ENCODE peak calls at places on chromosomes 5 and 9, in six cellular contexts. Z is uterus, O is endothelial cell of umbilical vein, Y is left ventricle myocardium inferior, I is HepG2, A is heart right ventricle. Q is an unnamed sample.

GRCh38 chr5:17081142-17081541 is 136.3 kb upstream of the BASP1 start:
- DNase-seq in A (no peak), I (no peak), O (no peak), Z (no peak), Y (no peak), Q (no peak)

GRCh38 chr9:16213781-16214515 is 656.5 kb downstream of the BNC2 start:
- DNase-seq in Y (peak; percentile 47), I (no peak), Z (peak; percentile 82), O (peak; percentile 91), A (peak; percentile 82), Q (peak; percentile 79)

GRCh38 chr9:4620046-4620765 is 41.9 kb upstream of the PLPP6 start:
- DNase-seq in Z (no peak), A (no peak), I (no peak), Y (no peak), O (no peak), Q (no peak)

GRCh38 chr5:58507715-58508114 is 16.5 kb downstream of the GAPT start:
- DNase-seq in A (no peak), Z (no peak), Y (no peak), O (no peak), I (no peak), Q (no peak)

GRCh38 chr9:135253305-135254004 is 166.0 kb downstream of the OLFM1 start:
- DNase-seq in Z (no peak), A (no peak), O (no peak), Y (no peak), I (no peak), Q (no peak)

GRCh38 chr9:85610074-85610855 is 131.5 kb downstream of the AGTPBP1 start:
- DNase-seq in Z (no peak), A (peak; percentile 57), O (peak; percentile 74), I (peak; percentile 60), Y (no peak), Q (no peak)

GRCh38 chr9:119963798-119964372 is 594.6 kb upstream of the BRINP1 start:
- DNase-seq in Y (no peak), I (peak; percentile 39), Z (no peak), O (no peak), A (no peak), Q (peak; percentile 25)

GRCh38 chr9:20479419-20480155 is 142.7 kb downstream of the MLLT3 start:
- DNase-seq in O (no peak), A (no peak), I (no peak), Z (no peak), Y (no peak), Q (no peak)

GRCh38 chr5:160155017-160155725 is 35.9 kb upstream of the PWWP2A start:
- DNase-seq in Z (no peak), O (no peak), A (no peak), Y (no peak), I (no peak), Q (no peak)

GRCh38 chr9:69637801-69638200 is 34.4 kb downstream of the APBA1 start:
- DNase-seq in A (no peak), O (peak; percentile 16), Z (no peak), Y (no peak), I (no peak), Q (no peak)

GRCh38 chr9:117253256-117253655 is 161.6 kb downstream of the ASTN2 start:
- DNase-seq in Y (no peak), Z (no peak), A (no peak), I (no peak), O (no peak), Q (no peak)

GRCh38 chr5:33258553-33258952 is 182.2 kb upstream of the TARS1 start:
- DNase-seq in Z (no peak), A (no peak), I (no peak), Y (no peak), O (no peak), Q (no peak)

GRCh38 chr9:71768388-71769174 is at the start of gene CEMIP2:
- DNase-seq in A (peak; percentile 90), Z (peak; percentile 87), O (peak; percentile 89), Y (peak; percentile 89), I (peak; percentile 71), Q (peak; percentile 93)
- TF ChIP-seq CTCF in A (peak; percentile 59), Z (no peak), O (peak; percentile 67), Y (peak; percentile 57), I (peak; percentile 73), Q (no peak)

DNA sequence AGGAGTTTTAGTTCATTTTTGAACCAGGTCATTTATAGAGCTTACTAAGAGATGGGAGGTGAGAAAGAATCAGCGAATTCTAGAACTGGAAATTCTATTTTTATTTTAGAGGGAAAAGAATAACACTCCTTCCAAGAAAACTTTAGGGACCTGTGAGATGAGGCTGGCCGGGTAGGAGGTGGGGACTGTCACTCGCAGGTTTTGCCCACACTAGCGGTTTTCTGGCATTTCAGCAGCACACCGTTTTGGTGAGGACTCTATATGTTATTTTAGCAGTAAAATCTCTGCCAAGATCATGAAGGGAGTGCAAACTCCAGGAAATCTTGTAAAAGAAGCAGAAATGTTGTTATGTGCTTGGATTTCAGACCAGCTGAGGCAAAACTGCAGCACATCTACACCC is 470.5 kb downstream of the PSAT1 start:
- DNase-seq in A (no peak), I (no peak), Y (no peak), O (no peak), Z (no peak), Q (no peak)
- H3K27ac ChIP-seq in A (no peak overlapping the region), I (no peak overlapping the region), Y (no peak overlapping the region), O (no peak overlapping the region), Z (no peak overlapping the region), Q (no peak overlapping the region)

GRCh38 chr5:132510076-132510475 is 19.5 kb upstream of the IRF1 start:
- DNase-seq in Y (no peak), O (peak; percentile 73), A (no peak), Z (no peak), I (no peak), Q (no peak)

GRCh38 chr5:132504746-132505145 is 14.2 kb upstream of the IRF1 start:
- DNase-seq in Z (no peak), Y (no peak), O (no peak), I (peak; percentile 59), A (no peak), Q (peak; percentile 22)

GRCh38 chr5:132505641-132506040 is 15.1 kb upstream of the IRF1 start:
- DNase-seq in A (no peak), Y (no peak), I (no peak), Z (no peak), O (no peak), Q (no peak)

GRCh38 chr5:132503244-132503643 is 12.7 kb upstream of the IRF1 start:
- DNase-seq in A (no peak), Y (no peak), I (no peak), Z (no peak), O (no peak), Q (no peak)

GRCh38 chr5:132506094-132506692 is 15.6 kb upstream of the IRF1 start:
- DNase-seq in Z (peak; percentile 24), A (no peak), I (peak; percentile 41), O (peak; percentile 67), Y (no peak), Q (no peak)
- TF ChIP-seq CTCF in Z (peak; percentile 40), A (peak; percentile 57), I (peak; percentile 69), O (peak; percentile 68), Y (peak; percentile 58), Q (peak; percentile 35)

GRCh38 chr9:136857606-136858412 is 5.7 kb downstream of the MAMDC4 start:
- DNase-seq in I (no peak), A (no peak), O (no peak), Z (no peak), Y (peak; percentile 14), Q (peak; percentile 69)

GRCh38 chr9:136858452-136858843 is 6.3 kb downstream of the MAMDC4 start:
- DNase-seq in Y (no peak), A (no peak), O (no peak), I (no peak), Z (no peak), Q (no peak)

GRCh38 chr9:136856078-136856474 is 3.9 kb downstream of the MAMDC4 start:
- DNase-seq in Z (peak; percentile 13), I (no peak), O (no peak), A (no peak), Y (peak; percentile 12), Q (peak; percentile 24)

GRCh38 chr9:136856541-136857141 is 4.5 kb downstream of the MAMDC4 start:
- DNase-seq in Z (no peak), O (no peak), A (no peak), I (no peak), Y (peak; percentile 13), Q (peak; percentile 25)

GRCh38 chr9:136857166-136857565 is 5.0 kb downstream of the MAMDC4 start:
- DNase-seq in A (no peak), I (no peak), O (no peak), Y (peak; percentile 12), Z (peak; percentile 16), Q (peak; percentile 57)
- H3K27ac ChIP-seq in A (no peak overlapping the region), I (no peak overlapping the region), O (no peak overlapping the region), Y (no peak overlapping the region), Z (no peak overlapping the region), Q (peak overlapping the region; percentile 85)

GRCh38 chr5:166977916-166978434 is 1313.5 kb upstream of the WWC1 start:
- DNase-seq in I (no peak), A (no peak), Y (no peak), Z (no peak), O (no peak), Q (no peak)
- TF ChIP-seq CTCF in I (no peak), A (no peak), Y (no peak), Z (no peak), O (no peak), Q (no peak)

GRCh38 chr5:126119894-126120442 is 303.2 kb upstream of the GRAMD2B start:
- DNase-seq in Z (no peak), Y (no peak), I (no peak), A (no peak), O (no peak), Q (no peak)
- H3K27ac ChIP-seq in Z (no peak overlapping the region), Y (no peak overlapping the region), I (no peak overlapping the region), A (no peak overlapping the region), O (no peak overlapping the region), Q (no peak overlapping the region)

GRCh38 chr5:53426878-53427277 is 53.6 kb upstream of the FST start:
- DNase-seq in Y (no peak), I (no peak), A (no peak), Z (no peak), O (no peak), Q (no peak)

GRCh38 chr5:53427965-53428364 is 52.5 kb upstream of the FST start:
- DNase-seq in O (no peak), Z (no peak), I (no peak), A (no peak), Y (no peak), Q (no peak)

GRCh38 chr5:53424691-53425597 is 55.5 kb upstream of the FST start:
- DNase-seq in O (no peak), Y (no peak), A (no peak), I (no peak), Z (no peak), Q (no peak)

GRCh38 chr5:53426517-53426839 is 54.0 kb upstream of the FST start:
- DNase-seq in Z (no peak), O (no peak), A (no peak), I (no peak), Y (no peak), Q (no peak)

GRCh38 chr5:53425598-53426516 is 54.6 kb upstream of the FST start:
- DNase-seq in O (no peak), I (peak; percentile 67), A (no peak), Y (no peak), Z (no peak), Q (no peak)
- TF ChIP-seq CTCF in O (peak; percentile 20), I (peak; percentile 86), A (peak; percentile 27), Y (no peak), Z (no peak), Q (no peak)

DNA sequence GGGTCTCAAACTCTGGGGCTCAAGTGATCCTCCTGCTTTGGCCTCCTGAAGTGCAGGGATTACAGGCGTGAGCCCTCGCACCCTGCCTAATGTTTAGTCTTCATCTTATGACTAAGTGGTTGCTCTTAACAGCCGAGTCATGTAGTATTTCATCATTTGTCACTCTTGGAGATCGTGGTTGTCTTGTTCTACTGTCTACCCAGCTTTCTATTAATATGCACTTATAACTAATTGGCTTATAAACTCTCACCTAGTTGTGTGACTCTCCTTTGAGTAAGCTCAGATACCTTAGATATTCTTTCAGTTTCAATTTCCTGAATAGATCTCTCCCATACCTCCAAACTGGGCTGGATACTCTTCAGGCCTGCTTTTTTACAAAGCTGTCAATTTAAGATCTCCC is 19.9 kb downstream of the SLC44A1 start:
- DNase-seq in Z (no peak), Y (no peak), A (no peak), I (no peak), O (no peak), Q (no peak)
- H3K27ac ChIP-seq in Z (no peak overlapping the region), Y (no peak overlapping the region), A (no peak overlapping the region), I (no peak overlapping the region), O (no peak overlapping the region), Q (peak overlapping the region; percentile 61)